ENCODE peak calls at places on chromosomes 13 and 19, in eight cellular contexts. T is fibroblast of mammary gland, L is right lobe of liver, Q is transverse colon, D is spleen, B is cardiac fibroblast, Y is pancreas, X is IMR-90. R is an unnamed sample.

GRCh38 chr13:50682966-50683365 is 160.5 kb downstream of the DLEU7 start:
- DNase-seq in T (no peak), L (no peak), Q (no peak), D (no peak), B (no peak), Y (no peak), X (no peak), R (no peak)

GRCh38 chr13:108003626-108004025 is 211.7 kb downstream of the LIG4 start:
- DNase-seq in T (no peak), L (no peak), Q (no peak), D (no peak), B (no peak), Y (peak), X (no peak), R (no peak)

GRCh38 chr19:58021541-58022282 is 12.1 kb upstream of the ZSCAN1 start:
- DNase-seq in T (peak), L (no peak), Q (peak), D (peak), B (peak), Y (no peak), X (peak), R (peak)

GRCh38 chr19:2355168-2356035 is 4.7 kb upstream of the TMPRSS9 start:
- DNase-seq in T (peak), L (no peak), Q (no peak), D (no peak), B (no peak), Y (no peak), X (no peak), R (no peak)

GRCh38 chr19:14369399-14370168 is 11.7 kb upstream of the ADGRE5 start:
- DNase-seq in T (peak), L (no peak), Q (peak), D (no peak), B (peak), Y (no peak), X (peak), R (peak)

GRCh38 chr19:51440846-51441409 is 17.3 kb downstream of the SIGLEC8 start:
- DNase-seq in T (peak), L (no peak), Q (no peak), D (peak), B (no peak), Y (no peak), X (no peak), R (no peak)

GRCh38 chr13:27432612-27433210 is 8.3 kb downstream of the GTF3A start:
- DNase-seq in T (no peak), L (no peak), Q (no peak), D (no peak), B (no peak), Y (no peak), X (no peak), R (no peak)

GRCh38 chr13:21310220-21310619 is 133.8 kb downstream of the MRPL57 start:
- DNase-seq in T (no peak), L (no peak), Q (no peak), D (no peak), B (no peak), Y (no peak), X (no peak), R (no peak)

GRCh38 chr13:29707876-29708543 is 112.5 kb upstream of the SLC7A1 start:
- DNase-seq in T (peak), L (peak), Q (peak), D (no peak), B (peak), Y (peak), X (peak), R (peak)
- TF ChIP-seq CTCF in T (peak), L (peak), Q (peak), D (peak), B (peak), Y (peak), X (peak), R (peak)

DNA sequence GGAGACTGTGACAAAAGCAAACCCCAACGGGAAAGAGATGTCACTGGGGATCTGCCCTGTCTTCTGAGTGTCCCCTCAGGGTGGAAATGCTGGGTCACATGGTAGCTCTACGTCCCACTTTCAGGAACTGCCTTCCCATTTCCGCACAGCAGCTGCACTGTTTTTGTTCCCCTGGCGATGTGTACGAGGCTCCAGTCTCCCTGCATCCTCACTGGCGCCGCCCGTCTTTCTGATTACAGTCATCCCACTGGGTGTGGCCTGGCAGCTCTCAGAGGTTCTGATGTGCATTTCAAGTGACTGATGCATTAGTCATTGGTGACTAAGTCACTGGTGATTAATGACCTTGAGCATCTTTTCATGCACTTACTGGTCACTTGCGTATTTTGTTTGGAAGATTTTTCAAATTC is 21.2 kb downstream of the PCID2 start:
- DNase-seq in T (peak), L (no peak), Q (peak), D (no peak), B (peak), Y (no peak), X (peak), R (peak)
- H3K4me3 ChIP-seq in T (peak), L (no peak), Q (no peak), D (no peak), B (no peak), Y (no peak), X (peak), R (no peak)

GRCh38 chr13:33109801-33110200 is 93.6 kb downstream of the KL start:
- DNase-seq in T (peak), L (no peak), Q (no peak), D (no peak), B (no peak), Y (no peak), X (no peak), R (no peak)
- TF ChIP-seq CTCF in T (peak), L (no peak), Q (no peak), D (no peak), B (peak), Y (no peak), X (peak), R (peak)

DNA sequence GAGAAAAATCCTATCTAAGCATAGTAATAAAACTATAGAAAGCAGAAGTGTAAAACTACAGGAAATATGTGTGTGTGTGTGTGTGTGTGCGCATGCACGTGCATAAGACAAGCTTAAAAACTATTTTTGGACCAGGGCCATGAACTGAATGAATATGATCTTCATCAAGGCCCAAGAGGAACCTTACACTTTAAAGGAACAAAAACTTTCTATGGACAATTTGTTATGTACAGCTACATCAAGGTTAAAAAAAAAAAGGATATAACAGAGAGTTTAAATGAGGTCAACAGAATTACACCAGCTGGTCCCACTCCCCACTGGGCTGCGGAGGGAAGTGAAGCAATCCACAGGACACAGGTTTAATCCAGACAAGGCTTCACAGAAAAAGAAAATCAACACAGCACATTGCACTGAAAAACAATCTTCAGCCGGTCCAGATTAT is 151.1 kb downstream of the LHFPL6 start:
- DNase-seq in T (peak), L (no peak), Q (peak), D (no peak), B (peak), Y (no peak), X (peak), R (peak)
- H3K4me3 ChIP-seq in T (no peak), L (no peak), Q (no peak), D (no peak), B (no peak), Y (no peak), X (no peak), R (no peak)

DNA sequence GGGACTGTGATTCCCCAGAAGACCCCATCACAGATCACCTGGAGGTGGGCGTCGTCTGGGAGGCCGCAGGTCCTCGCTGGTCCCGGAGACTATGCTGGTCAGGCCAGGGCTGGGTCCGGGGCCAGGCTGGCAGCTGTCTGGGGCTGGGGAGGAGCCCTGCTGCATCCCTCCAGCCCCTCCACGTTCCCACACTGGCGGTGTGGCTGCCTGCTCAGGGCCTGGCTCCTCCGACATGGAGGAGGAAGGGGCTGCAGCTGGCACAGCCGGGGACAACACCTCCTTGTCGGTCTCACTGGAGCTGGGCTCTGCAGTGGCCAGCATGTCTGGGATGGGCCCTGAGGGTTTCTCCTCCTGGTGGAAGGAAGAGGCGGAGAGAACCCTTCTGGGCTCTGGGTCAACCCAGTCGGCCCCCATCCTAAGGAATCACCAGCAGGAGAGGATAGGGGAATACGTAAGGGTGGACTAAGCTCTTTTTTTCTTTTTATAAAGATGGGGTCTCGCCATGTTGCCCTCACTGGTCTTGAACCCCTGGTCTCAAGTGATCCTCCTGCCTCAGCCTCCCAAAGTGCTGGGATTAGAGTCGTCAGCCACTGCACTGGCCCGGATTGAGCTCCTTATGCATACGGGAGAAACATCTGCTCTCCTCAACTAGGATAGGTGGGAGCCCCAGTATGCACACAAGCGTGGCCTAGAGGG is 828 bp downstream of the ZNF414 start:
- DNase-seq in T (no peak), L (no peak), Q (no peak), D (peak), B (no peak), Y (peak), X (no peak), R (no peak)
- TF ChIP-seq CTCF in T (no peak), L (no peak), Q (no peak), D (no peak), B (no peak), Y (no peak), X (no peak), R (no peak)

DNA sequence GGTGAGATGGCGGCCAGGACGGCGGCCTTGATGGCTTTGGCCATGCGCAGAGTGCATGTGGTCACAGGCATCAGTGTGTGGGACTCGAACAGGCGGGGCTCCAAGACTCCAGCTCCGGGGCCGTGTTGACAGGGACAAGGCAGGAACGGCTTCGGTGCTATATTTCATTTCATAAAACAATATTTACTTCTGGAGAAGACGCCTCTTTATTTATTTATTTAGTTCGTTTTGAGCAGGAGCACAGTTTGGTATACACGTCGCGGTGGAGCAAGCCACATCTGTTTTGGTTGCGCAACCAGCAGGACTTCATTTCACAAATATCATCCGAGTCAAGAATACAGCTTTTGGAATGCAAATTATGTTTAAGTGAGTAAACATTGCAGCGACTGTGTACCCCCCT is 166.7 kb upstream of the TSHZ3 start:
- DNase-seq in T (peak), L (no peak), Q (no peak), D (no peak), B (peak), Y (no peak), X (no peak), R (no peak)
- H3K4me3 ChIP-seq in T (no peak), L (no peak), Q (no peak), D (no peak), B (no peak), Y (no peak), X (no peak), R (no peak)

GRCh38 chr13:94674609-94675348 is 37.6 kb downstream of the SOX21 start:
- DNase-seq in T (peak), L (peak), Q (peak), D (no peak), B (peak), Y (peak), X (peak), R (peak)
- TF ChIP-seq CTCF in T (peak), L (peak), Q (peak), D (peak), B (peak), Y (no peak), X (peak), R (peak)

GRCh38 chr19:55173186-55173716 is 6.8 kb upstream of the DNAAF3 start:
- DNase-seq in T (no peak), L (no peak), Q (no peak), D (no peak), B (no peak), Y (no peak), X (no peak), R (no peak)
- H3K4me3 ChIP-seq in T (peak), L (no peak), Q (no peak), D (peak), B (peak), Y (no peak), X (peak), R (peak)

GRCh38 chr13:112931028-112931934 is 37.7 kb upstream of the MCF2L start:
- DNase-seq in T (peak), L (no peak), Q (peak), D (no peak), B (peak), Y (no peak), X (peak), R (peak)
- TF ChIP-seq CTCF in T (peak), L (peak), Q (peak), D (no peak), B (peak), Y (no peak), X (peak), R (peak)

DNA sequence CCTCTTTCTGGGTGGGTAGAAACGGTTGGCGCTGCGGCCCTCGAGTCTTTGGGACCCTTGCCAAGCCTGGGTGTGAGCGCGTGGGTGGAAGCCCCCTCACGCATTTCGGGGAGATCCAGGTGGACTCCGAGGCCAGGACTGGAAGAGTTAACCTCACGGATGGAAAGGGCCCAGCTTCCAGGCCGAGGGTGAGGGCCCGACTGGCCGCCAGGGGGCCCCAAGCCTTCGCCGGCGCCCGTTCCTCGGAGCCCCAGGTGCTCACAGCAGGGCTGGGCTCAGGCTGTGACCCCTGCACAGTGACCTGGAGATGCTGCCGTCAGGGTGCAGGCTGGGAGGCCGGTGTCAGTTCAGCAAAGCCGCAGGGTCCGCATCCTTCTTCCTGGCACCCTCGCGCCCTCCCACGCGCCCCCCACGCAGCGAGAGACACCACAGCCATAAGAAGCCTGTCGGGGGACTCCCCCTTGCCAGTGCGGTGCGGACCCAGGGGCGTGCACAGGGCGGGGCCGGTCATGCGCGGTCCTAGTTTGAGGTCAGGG is 34.2 kb upstream of the TMEM255B start:
- DNase-seq in T (peak), L (peak), Q (peak), D (peak), B (peak), Y (peak), X (peak), R (peak)
- H3K4me3 ChIP-seq in T (peak), L (no peak), Q (no peak), D (peak), B (peak), Y (peak), X (peak), R (peak)